ENCODE peak calls at places on chromosome 5, in eight cellular contexts. U, B, Y, J, X, G, E and L are unnamed samples.
A peak's percentile ranks its signal among the peaks of the same experiment; 100 is the strongest.

GRCh38 chr5:78746990-78747389 is 98.4 kb upstream of the LHFPL2 start:
- DNase-seq in U (no peak), B (no peak), Y (no peak), J (no peak), X (no peak), G (no peak), E (no peak), L (no peak)

GRCh38 chr5:123951204-123951977 is 439.4 kb downstream of the CSNK1G3 start:
- DNase-seq in U (no peak), B (no peak), Y (no peak), J (no peak), X (no peak), G (no peak), E (no peak), L (no peak)

GRCh38 chr5:88889165-88890069 is 6.4 kb upstream of the MEF2C start:
- DNase-seq in U (no peak), B (peak; percentile 79), Y (no peak), J (peak; percentile 23), X (peak; percentile 62), G (no peak), E (no peak), L (peak; percentile 88)

GRCh38 chr5:15026011-15026481 is 154.5 kb upstream of the ANKH start:
- DNase-seq in U (no peak), B (no peak), Y (no peak), J (no peak), X (no peak), G (no peak), E (no peak), L (no peak)

GRCh38 chr5:170380361-170380951 is 8.7 kb downstream of the KCNMB1 start:
- DNase-seq in U (no peak), B (no peak), Y (no peak), J (no peak), X (no peak), G (no peak), E (no peak), L (no peak)

GRCh38 chr5:36792560-36793180 is 83.9 kb upstream of the NIPBL start:
- DNase-seq in U (no peak), B (no peak), Y (no peak), J (no peak), X (no peak), G (no peak), E (no peak), L (no peak)

GRCh38 chr5:154355141-154355611 is 90.6 kb upstream of the SAP30L start:
- DNase-seq in U (no peak), B (no peak), Y (no peak), J (peak; percentile 56), X (no peak), G (peak; percentile 58), E (no peak), L (peak; percentile 71)

GRCh38 chr5:178116406-178116885 is 3.1 kb downstream of the N4BP3 start:
- DNase-seq in U (no peak), B (no peak), Y (no peak), J (no peak), X (peak; percentile 56), G (no peak), E (no peak), L (no peak)

GRCh38 chr5:102715405-102715804 is 39.7 kb upstream of the PAM start:
- DNase-seq in U (no peak), B (no peak), Y (no peak), J (no peak), X (no peak), G (no peak), E (no peak), L (no peak)

GRCh38 chr5:174177531-174177930 is 132.0 kb downstream of the NSG2 start:
- DNase-seq in U (no peak), B (no peak), Y (no peak), J (no peak), X (no peak), G (no peak), E (no peak), L (no peak)

GRCh38 chr5:37552770-37553719 is 173.9 kb downstream of the WDR70 start:
- DNase-seq in U (no peak), B (no peak), Y (no peak), J (no peak), X (no peak), G (no peak), E (no peak), L (no peak)

GRCh38 chr5:94173100-94173499 is 431.7 kb upstream of the POU5F2 start:
- DNase-seq in U (no peak), B (no peak), Y (no peak), J (no peak), X (no peak), G (no peak), E (no peak), L (no peak)
- TF ChIP-seq EP300 in U (no peak), B (no peak), Y (no peak), J (no peak), X (no peak), G (no peak), E (no peak), L (no peak)

DNA sequence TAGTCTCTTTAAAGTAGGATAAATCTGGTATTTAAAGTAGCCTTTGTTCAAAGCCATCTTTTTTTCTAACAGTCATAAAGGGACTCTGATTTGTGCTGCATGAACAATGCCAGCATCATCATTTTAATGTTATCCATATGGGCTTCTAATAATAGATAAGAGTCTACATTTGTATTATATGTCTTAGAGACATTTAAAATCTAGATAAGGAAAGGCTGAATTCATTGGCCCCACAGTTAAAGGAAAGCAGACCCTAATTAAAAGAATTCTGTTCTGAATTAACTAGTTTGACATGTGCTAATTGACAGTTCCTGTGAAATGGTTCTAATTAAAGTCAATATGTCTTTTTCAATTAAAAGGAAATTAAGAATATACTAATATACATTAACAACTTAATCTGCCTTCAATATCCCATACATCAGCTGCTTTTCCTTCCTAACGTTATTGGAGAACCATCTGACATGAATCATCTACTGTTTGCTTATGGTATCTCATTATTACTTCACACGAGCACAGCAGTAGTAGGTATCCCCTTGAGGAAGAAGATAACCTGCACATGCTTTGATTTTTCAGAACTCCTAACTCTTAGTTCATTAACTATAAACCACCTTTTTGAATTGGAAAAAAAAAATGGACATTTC is 104.7 kb downstream of the NR2F1-AS1 start:
- DNase-seq in U (no peak), B (no peak), Y (no peak), J (no peak), X (no peak), G (no peak), E (no peak), L (no peak)
- TF ChIP-seq EP300 in U (no peak), B (no peak), Y (no peak), J (no peak), X (no peak), G (no peak), E (no peak), L (no peak)

GRCh38 chr5:144191998-144192397 is 21.3 kb downstream of the KCTD16 start:
- DNase-seq in U (peak; percentile 49), B (no peak), Y (no peak), J (no peak), X (no peak), G (peak; percentile 42), E (no peak), L (no peak)

GRCh38 chr5:144191461-144191860 is 20.8 kb downstream of the KCTD16 start:
- DNase-seq in U (no peak), B (no peak), Y (no peak), J (no peak), X (no peak), G (no peak), E (no peak), L (no peak)

GRCh38 chr5:144194148-144194547 is 23.5 kb downstream of the KCTD16 start:
- DNase-seq in U (no peak), B (no peak), Y (no peak), J (no peak), X (no peak), G (no peak), E (no peak), L (no peak)

GRCh38 chr5:144187699-144188294 is 17.1 kb downstream of the KCTD16 start:
- DNase-seq in U (peak; percentile 10), B (no peak), Y (peak; percentile 65), J (no peak), X (peak; percentile 69), G (peak; percentile 27), E (no peak), L (no peak)

DNA sequence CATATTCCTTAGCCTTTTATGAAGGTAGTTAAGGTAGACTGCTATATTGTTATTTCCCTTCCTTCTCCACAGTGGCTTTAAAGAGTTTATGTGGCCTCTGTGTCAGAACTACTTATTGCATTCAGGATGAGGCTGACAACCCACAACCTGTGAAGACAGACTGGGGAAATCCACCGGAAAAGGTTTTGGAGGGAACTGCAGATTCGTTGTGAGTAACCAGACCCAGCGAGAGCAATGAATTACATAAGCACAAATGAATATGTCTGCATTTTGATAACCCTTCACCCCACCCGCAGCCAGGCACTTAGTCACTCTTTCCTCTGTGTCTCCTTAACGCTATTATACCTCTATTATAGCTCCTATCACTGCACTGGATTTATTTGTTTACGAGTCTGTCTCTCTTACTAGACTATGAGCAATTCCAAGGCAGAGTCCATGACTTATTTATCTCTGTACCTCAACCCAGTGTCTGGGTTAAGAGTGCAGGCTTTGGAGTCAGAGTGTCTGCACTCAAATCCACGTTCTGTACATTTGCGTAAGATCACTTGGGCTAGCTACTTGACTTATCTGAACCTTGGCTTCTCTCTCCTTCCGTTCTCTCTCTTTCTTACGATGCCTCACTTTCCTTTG is 19.2 kb downstream of the KCTD16 start:
- DNase-seq in U (peak; percentile 16), B (no peak), Y (peak; percentile 40), J (no peak), X (peak; percentile 53), G (no peak), E (no peak), L (no peak)
- TF ChIP-seq EP300 in U (peak; percentile 89), B (no peak), Y (no peak), J (no peak), X (no peak), G (no peak), E (no peak), L (no peak)

DNA sequence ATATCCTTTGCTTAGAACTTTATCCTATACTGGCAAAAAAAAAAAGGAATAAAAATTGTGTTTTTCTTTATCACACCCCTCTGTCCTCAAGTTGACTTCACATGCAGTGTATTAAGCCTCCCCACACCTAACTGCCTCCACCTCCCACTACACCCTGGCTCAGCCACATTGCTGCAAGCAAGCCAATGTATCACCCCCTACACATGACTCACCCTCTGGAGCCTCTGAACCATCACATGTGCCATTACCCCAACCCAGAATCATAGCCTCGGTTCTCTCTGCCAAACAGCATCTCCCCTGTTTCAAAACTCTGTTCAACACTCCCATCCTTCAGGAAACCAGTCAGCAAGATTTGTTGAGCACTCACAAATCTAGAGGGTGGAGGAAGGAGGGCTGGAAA is 209.0 kb downstream of the CWC27 start:
- DNase-seq in U (no peak), B (no peak), Y (no peak), J (no peak), X (no peak), G (no peak), E (no peak), L (no peak)
- TF ChIP-seq EP300 in U (no peak), B (no peak), Y (no peak), J (no peak), X (no peak), G (no peak), E (no peak), L (no peak)

GRCh38 chr5:133675376-133676154 is 63.2 kb upstream of the FSTL4 start:
- DNase-seq in U (no peak), B (peak; percentile 35), Y (no peak), J (no peak), X (no peak), G (no peak), E (no peak), L (no peak)
- TF ChIP-seq EP300 in U (no peak), B (no peak), Y (no peak), J (no peak), X (no peak), G (no peak), E (no peak), L (no peak)